ENCODE peak calls at places on chromosomes 5 and 9, in eight cellular contexts. Z, H, E, X, A, F, D and L are unnamed samples.

GRCh38 chr5:140725799-140726471 is 25.7 kb downstream of the ZMAT2 start:
- DNase-seq in D (peak; percentile 49), H (no peak), A (peak; percentile 81), E (peak; percentile 85), Z (peak; percentile 19), F (no peak), X (peak; percentile 96), L (no peak)

GRCh38 chr5:172417983-172418630 is 36.2 kb downstream of the SH3PXD2B start:
- DNase-seq in X (no peak), A (no peak), Z (no peak), H (peak; percentile 81), F (peak; percentile 12), E (peak; percentile 80), D (peak; percentile 60), L (peak; percentile 91)

GRCh38 chr5:77885501-77885900 is 109.4 kb upstream of the TBCA start:
- DNase-seq in A (no peak), H (no peak), Z (no peak), D (no peak), F (no peak), X (no peak), E (peak; percentile 14), L (no peak)

GRCh38 chr9:35273591-35273990 is 111.8 kb downstream of the UNC13B start:
- DNase-seq in F (no peak), H (no peak), A (no peak), Z (no peak), D (no peak), E (no peak), X (no peak), L (no peak)

GRCh38 chr9:137304383-137305059 is 2.5 kb upstream of the NRARP start:
- DNase-seq in A (no peak), X (no peak), H (peak; percentile 8), D (no peak), E (no peak), F (peak; percentile 74), Z (no peak), L (no peak)

GRCh38 chr9:93828331-93829097 is 126.6 kb downstream of the BARX1 start:
- DNase-seq in F (no peak), D (no peak), Z (no peak), H (no peak), E (no peak), A (no peak), X (no peak), L (no peak)

GRCh38 chr9:22457448-22457847 is 10.8 kb downstream of the DMRTA1 start:
- DNase-seq in X (no peak), H (no peak), E (no peak), Z (no peak), F (no peak), D (no peak), A (no peak), L (no peak)

GRCh38 chr5:74296685-74297084 is 343.8 kb downstream of the ENC1 start:
- DNase-seq in H (peak; percentile 21), E (peak; percentile 73), Z (no peak), A (peak; percentile 16), X (no peak), F (no peak), D (no peak), L (no peak)

GRCh38 chr5:15241216-15241821 is 258.7 kb upstream of the FBXL7 start:
- DNase-seq in D (no peak), F (no peak), Z (no peak), E (no peak), H (no peak), A (no peak), X (no peak), L (no peak)

GRCh38 chr9:33273972-33274328 is 9.1 kb downstream of the CHMP5 start:
- DNase-seq in H (no peak), D (no peak), Z (no peak), A (no peak), F (no peak), X (no peak), E (no peak), L (no peak)

GRCh38 chr9:33273266-33273971 is 8.6 kb downstream of the CHMP5 start:
- DNase-seq in A (no peak), E (no peak), Z (no peak), D (no peak), X (no peak), F (no peak), H (no peak), L (no peak)

GRCh38 chr9:33267368-33267767 is 2.5 kb downstream of the CHMP5 start:
- DNase-seq in D (no peak), E (no peak), A (no peak), F (no peak), H (no peak), Z (no peak), X (no peak), L (no peak)

GRCh38 chr9:33270146-33270545 is 5.3 kb downstream of the CHMP5 start:
- DNase-seq in H (no peak), D (no peak), X (no peak), E (no peak), A (no peak), Z (no peak), F (no peak), L (no peak)

DNA sequence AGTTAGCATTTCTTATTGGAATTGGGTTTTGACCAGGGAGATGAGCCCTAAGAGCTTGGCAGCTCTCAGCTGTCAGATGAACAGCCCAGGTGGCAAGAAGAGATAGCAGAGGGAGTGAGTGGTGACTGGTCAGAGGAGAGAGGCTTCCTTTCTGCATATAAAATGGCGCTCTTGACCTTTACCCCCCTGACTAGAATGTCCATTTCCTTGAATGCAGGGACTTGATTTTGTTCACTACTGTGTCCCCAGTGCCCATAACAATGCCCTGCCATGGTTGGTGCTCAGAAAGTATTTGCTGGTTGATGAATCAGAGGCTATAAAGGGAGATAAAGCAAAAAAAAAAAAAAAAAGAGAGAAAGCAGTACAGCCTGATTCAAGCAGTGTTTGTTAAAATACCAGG is 7.2 kb downstream of the CHMP5 start:
- DNase-seq in E (no peak), X (no peak), A (no peak), Z (no peak), D (no peak), H (peak; percentile 21), F (no peak), L (no peak)
- TF ChIP-seq POLR2AphosphoS5 in E (no peak), X (no peak), A (no peak), Z (no peak), D (no peak), H (no peak), F (no peak), L (no peak)

GRCh38 chr9:19119241-19119640 is 8.1 kb downstream of the PLIN2 start:
- DNase-seq in D (no peak), H (no peak), E (peak; percentile 69), A (no peak), Z (no peak), X (no peak), F (no peak), L (no peak)
- TF ChIP-seq POLR2AphosphoS5 in D (no peak), H (no peak), E (no peak), A (no peak), Z (no peak), X (no peak), F (no peak), L (no peak)

DNA sequence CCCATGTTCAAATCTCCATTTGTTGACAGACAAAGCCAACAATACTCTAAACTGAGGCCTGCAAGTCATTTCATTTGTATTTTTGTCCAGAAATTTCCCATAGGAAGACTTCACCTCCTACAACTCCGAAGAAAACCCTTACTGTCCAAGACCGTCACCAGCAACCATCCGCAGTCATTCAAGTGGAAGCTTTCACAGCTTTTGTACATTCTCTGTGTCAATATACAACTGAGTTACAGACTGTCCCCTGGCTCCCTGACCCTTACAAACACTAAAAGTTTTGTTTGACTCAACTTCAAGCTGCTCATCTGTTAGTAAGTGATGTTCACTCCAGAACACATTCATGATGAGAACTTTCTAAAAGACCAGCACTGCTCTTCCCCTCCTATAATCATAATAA is 210.1 kb downstream of the DEPDC1B start:
- DNase-seq in X (no peak), D (no peak), A (no peak), F (no peak), E (no peak), Z (no peak), H (peak; percentile 32), L (no peak)
- TF ChIP-seq POLR2AphosphoS5 in X (no peak), D (no peak), A (no peak), F (no peak), E (no peak), Z (no peak), H (peak; percentile 38), L (no peak)

GRCh38 chr9:72814083-72814482 is 138.8 kb downstream of the ALDH1A1 start:
- DNase-seq in E (no peak), F (no peak), X (no peak), Z (no peak), D (no peak), H (no peak), A (no peak), L (no peak)

GRCh38 chr9:72817413-72817812 is 135.4 kb downstream of the ALDH1A1 start:
- DNase-seq in Z (no peak), A (no peak), E (no peak), H (no peak), X (no peak), F (no peak), D (no peak), L (no peak)

GRCh38 chr9:72813544-72813943 is 139.3 kb downstream of the ALDH1A1 start:
- DNase-seq in E (no peak), F (no peak), A (no peak), X (no peak), D (no peak), H (no peak), Z (no peak), L (no peak)

GRCh38 chr9:72818377-72818776 is 134.5 kb downstream of the ALDH1A1 start:
- DNase-seq in D (no peak), H (no peak), Z (no peak), A (no peak), E (no peak), X (no peak), F (no peak), L (no peak)

GRCh38 chr9:72816666-72817065 is 136.2 kb downstream of the ALDH1A1 start:
- DNase-seq in X (no peak), E (no peak), H (no peak), A (no peak), Z (no peak), F (no peak), D (no peak), L (no peak)
- TF ChIP-seq POLR2AphosphoS5 in X (no peak), E (no peak), H (no peak), A (no peak), Z (no peak), F (no peak), D (no peak), L (no peak)